ENCODE peak calls at places on chromosome 22, in eight cellular contexts. R, A, K, I, N, D, M and L are unnamed samples. For H3K36me3, the result is how much of the 10 kb centered on the place peaks cover.

GRCh38 chr22:18076060-18076497 is 1.7 kb upstream of the PEX26 start:
- DNase-seq in R (peak), A (no peak), K (no peak), I (peak), N (peak), D (peak), M (peak), L (no peak)

GRCh38 chr22:17380711-17381087 is 11.4 kb downstream of the CECR2 start:
- DNase-seq in R (no peak), A (no peak), K (no peak), I (no peak), N (no peak), D (peak), M (no peak), L (no peak)

GRCh38 chr22:26374645-26375044 is 54.4 kb upstream of the ASPHD2 start:
- DNase-seq in R (no peak), A (no peak), K (no peak), I (no peak), N (no peak), D (no peak), M (no peak), L (no peak)

GRCh38 chr22:20808844-20809243 is 34.9 kb downstream of the SERPIND1 start:
- DNase-seq in R (no peak), A (no peak), K (no peak), I (no peak), N (no peak), D (no peak), M (no peak), L (no peak)

GRCh38 chr22:20131593-20131855 is at the start of gene ZDHHC8:
- DNase-seq in R (peak), A (peak), K (no peak), I (no peak), N (no peak), D (no peak), M (no peak), L (peak)

GRCh38 chr22:30906946-30907345 is 61.6 kb downstream of the MORC2 start:
- DNase-seq in R (no peak), A (no peak), K (no peak), I (no peak), N (peak), D (no peak), M (no peak), L (no peak)

GRCh38 chr22:26783886-26784285 is 126.5 kb downstream of the MIAT start:
- DNase-seq in R (no peak), A (no peak), K (no peak), I (no peak), N (no peak), D (no peak), M (no peak), L (no peak)

GRCh38 chr22:31615940-31616314 is 46.1 kb downstream of the PISD start:
- DNase-seq in R (no peak), A (no peak), K (no peak), I (no peak), N (no peak), D (no peak), M (no peak), L (no peak)

DNA sequence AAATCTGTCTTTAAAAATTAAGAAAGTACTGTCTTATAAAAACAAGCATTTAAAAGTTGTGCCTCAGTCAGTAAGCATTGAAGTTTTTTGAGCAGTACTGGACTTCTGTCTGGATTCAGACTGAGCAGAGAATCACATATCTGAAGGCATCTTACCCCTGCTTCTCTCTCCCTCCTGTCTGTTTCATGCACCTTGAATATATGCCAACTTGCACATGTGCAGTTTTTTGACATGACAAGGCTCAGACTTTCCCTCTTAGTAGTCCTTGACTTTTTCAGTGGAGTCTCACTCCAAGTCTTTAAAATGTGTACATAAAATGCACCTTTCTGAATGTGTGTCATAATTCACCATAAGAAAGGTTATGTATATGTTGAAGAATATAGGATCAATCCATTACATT is 19.8 kb downstream of the SPECC1L start:
- DNase-seq in R (no peak), A (no peak), K (no peak), I (no peak), N (no peak), D (no peak), M (no peak), L (no peak)
- H3K4me3 ChIP-seq in R (no peak), A (no peak), K (no peak), I (no peak), N (no peak), D (no peak), M (no peak), L (no peak)

GRCh38 chr22:38728899-38729796 is 23.4 kb downstream of the GTPBP1 start:
- DNase-seq in R (no peak), A (no peak), K (no peak), I (no peak), N (peak), D (no peak), M (no peak), L (no peak)
- H3K36me3 ChIP-seq in R (half or more), A (half or more), K (half or more), I (half or more), N (half or more), D (under half), M (half or more), L (half or more)

GRCh38 chr22:50674127-50674493 is 1.5 kb downstream of the SHANK3 start:
- DNase-seq in R (no peak), A (no peak), K (no peak), I (no peak), N (no peak), D (peak), M (no peak), L (no peak)

GRCh38 chr22:50672041-50672440 is 582 bp upstream of the SHANK3 start:
- DNase-seq in R (no peak), A (no peak), K (no peak), I (no peak), N (no peak), D (no peak), M (no peak), L (no peak)

GRCh38 chr22:50671641-50672040 is 982 bp upstream of the SHANK3 start:
- DNase-seq in R (no peak), A (no peak), K (no peak), I (no peak), N (no peak), D (no peak), M (no peak), L (no peak)

GRCh38 chr22:50673231-50674126 is 856 bp downstream of the SHANK3 start:
- DNase-seq in R (no peak), A (no peak), K (no peak), I (no peak), N (no peak), D (peak), M (no peak), L (no peak)

GRCh38 chr22:50672471-50673230 is at the start of gene SHANK3:
- DNase-seq in R (no peak), A (no peak), K (no peak), I (no peak), N (no peak), D (no peak), M (peak), L (no peak)
- H3K4me3 ChIP-seq in R (peak), A (peak), K (peak), I (peak), N (peak), D (peak), M (peak), L (peak)

GRCh38 chr22:37223965-37224551 is 11.8 kb upstream of the SSTR3 start:
- DNase-seq in R (no peak), A (no peak), K (no peak), I (no peak), N (no peak), D (no peak), M (no peak), L (no peak)

GRCh38 chr22:37220543-37220968 is 8.3 kb upstream of the SSTR3 start:
- DNase-seq in R (no peak), A (no peak), K (no peak), I (no peak), N (no peak), D (no peak), M (no peak), L (no peak)

GRCh38 chr22:37219534-37219933 is 7.3 kb upstream of the SSTR3 start:
- DNase-seq in R (no peak), A (no peak), K (no peak), I (no peak), N (no peak), D (no peak), M (no peak), L (no peak)

GRCh38 chr22:37222440-37222971 is 10.2 kb upstream of the SSTR3 start:
- DNase-seq in R (no peak), A (peak), K (no peak), I (no peak), N (no peak), D (no peak), M (no peak), L (no peak)

DNA sequence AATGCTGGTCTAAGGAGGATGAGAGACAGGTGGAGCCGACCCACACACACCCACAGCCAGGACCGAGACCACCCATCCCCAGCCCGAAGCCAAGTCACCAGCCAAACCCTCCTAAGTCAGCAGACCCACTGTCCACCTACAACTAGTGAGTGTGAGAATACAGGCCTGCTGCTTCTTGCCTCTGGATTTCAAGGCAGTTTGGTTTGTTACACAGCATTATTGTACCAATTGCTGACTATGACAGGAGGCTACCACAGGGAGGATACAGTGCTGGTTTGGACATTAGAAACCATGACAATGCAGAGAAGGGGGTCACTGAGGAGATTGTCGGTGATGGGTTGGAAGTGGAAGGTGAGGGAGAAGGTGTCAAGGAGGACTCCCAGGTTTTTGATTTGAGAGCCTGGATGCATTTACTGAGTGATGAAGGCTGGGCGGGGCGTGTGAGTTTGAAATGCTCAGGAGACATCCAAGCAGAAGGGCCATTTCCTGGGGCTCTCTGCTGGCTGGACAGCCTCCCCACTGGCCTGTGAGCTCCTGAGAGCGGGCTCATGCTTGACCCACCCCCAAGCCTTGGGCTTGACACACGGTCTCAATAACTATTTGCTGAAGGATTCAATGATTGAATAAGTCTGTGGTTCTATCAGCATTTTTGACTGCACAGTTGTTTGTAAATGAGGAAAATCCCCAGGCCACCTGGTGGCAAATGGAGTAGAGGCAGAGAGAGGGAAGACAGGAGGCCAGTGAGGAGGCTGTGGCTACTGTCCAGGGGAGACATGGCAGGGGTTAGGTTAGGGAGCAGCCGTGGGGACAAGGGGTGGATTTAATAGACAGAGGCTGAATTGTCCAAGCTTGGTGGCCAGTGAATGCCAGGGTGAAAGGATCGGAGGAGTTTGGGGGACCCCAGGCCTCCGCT is 9.4 kb upstream of the SSTR3 start:
- DNase-seq in R (no peak), A (no peak), K (no peak), I (no peak), N (no peak), D (no peak), M (no peak), L (no peak)
- H3K36me3 ChIP-seq in R (under half), A (under half), K (under half), I (under half), N (under half), D (under half), M (under half), L (under half)

GRCh38 chr22:35637254-35637653 is 11.0 kb upstream of the APOL6 start:
- DNase-seq in R (no peak), A (no peak), K (no peak), I (no peak), N (peak), D (peak), M (no peak), L (no peak)
- H3K4me3 ChIP-seq in R (no peak), A (no peak), K (no peak), I (no peak), N (no peak), D (no peak), M (no peak), L (no peak)

GRCh38 chr22:32804823-32805585 is 3.5 kb downstream of the TIMP3 start:
- DNase-seq in R (no peak), A (no peak), K (no peak), I (no peak), N (peak), D (peak), M (no peak), L (no peak)

GRCh38 chr22:32803020-32803758 is 1.7 kb downstream of the TIMP3 start:
- DNase-seq in R (no peak), A (no peak), K (no peak), I (no peak), N (peak), D (peak), M (no peak), L (no peak)

GRCh38 chr22:32804036-32804435 is 2.5 kb downstream of the TIMP3 start:
- DNase-seq in R (no peak), A (no peak), K (no peak), I (no peak), N (peak), D (no peak), M (no peak), L (no peak)

GRCh38 chr22:32806296-32806695 is 4.8 kb downstream of the TIMP3 start:
- DNase-seq in R (no peak), A (no peak), K (no peak), I (no peak), N (peak), D (no peak), M (no peak), L (no peak)

DNA sequence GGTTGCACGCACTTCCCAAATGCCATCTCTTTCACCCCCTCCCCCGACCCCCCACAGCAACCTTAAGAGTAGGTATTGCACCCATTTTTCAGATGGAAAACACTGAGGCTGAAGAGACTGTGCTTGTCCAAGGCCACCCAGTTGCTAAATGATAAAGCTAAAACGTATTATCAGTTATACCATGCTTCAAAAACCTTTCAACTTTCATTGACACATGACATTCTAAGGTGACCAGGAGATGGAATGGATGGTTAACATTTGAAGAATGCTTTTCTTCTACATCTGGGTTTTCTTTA is 4.0 kb downstream of the TIMP3 start:
- DNase-seq in R (no peak), A (no peak), K (no peak), I (no peak), N (no peak), D (no peak), M (no peak), L (no peak)
- H3K36me3 ChIP-seq in R (half or more), A (under half), K (under half), I (under half), N (under half), D (under half), M (under half), L (under half)

DNA sequence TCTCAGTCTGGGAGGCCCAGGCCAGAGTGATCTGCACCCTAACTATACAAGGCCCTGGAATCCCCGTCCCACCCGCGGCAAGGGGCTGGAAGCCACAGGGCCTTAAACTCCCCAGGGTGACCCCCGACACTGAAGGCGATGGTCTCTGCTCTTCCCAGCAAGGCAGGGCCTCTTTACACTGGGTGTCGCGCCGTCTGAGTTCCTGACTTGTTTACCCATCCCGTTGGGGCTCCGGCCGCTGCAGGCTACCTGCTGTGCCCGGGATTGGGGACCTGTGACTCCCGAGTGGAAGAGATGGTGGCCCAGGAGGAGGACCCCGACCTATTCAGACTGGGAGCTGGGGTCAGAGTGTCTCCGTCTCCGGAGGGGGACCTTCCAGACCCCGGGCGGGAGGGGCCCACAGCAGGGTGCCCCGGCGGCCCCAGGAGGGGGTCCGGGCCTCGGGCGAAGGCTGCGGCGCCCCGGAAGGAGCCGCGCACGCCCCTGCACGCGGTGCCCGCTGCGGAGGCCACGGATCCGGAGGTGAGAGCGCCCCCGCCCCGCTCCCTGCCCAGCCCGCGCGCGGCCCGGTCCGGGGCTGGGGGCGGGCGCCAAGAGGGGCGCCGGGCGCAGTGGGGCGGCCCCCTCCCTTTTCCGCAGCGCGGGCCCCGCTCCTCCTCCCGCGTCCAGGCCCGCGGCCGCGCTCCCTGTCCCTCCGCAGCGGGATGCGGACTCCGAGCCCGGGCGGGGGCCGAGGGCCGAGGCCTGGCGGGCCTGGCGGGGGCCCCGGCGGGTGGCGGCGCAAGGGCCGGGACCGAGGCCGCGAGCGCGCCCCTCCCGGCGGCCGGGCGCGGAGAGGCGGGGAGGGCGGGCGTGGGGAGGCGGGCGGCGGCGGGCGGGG is 534 bp upstream of the MPPED1 start:
- DNase-seq in R (no peak), A (no peak), K (no peak), I (no peak), N (no peak), D (peak), M (no peak), L (no peak)
- H3K4me3 ChIP-seq in R (no peak), A (no peak), K (no peak), I (peak), N (no peak), D (peak), M (no peak), L (no peak)

GRCh38 chr22:24046024-24046423 is 34.9 kb downstream of the CABIN1 start:
- DNase-seq in R (no peak), A (no peak), K (no peak), I (no peak), N (no peak), D (no peak), M (no peak), L (no peak)
- H3K36me3 ChIP-seq in R (half or more), A (under half), K (half or more), I (half or more), N (half or more), D (under half), M (half or more), L (half or more)

GRCh38 chr22:41479671-41480396 is 10.9 kb downstream of the ACO2 start:
- DNase-seq in R (no peak), A (no peak), K (no peak), I (no peak), N (peak), D (peak), M (no peak), L (no peak)
- H3K4me3 ChIP-seq in R (no peak), A (no peak), K (no peak), I (no peak), N (no peak), D (peak), M (no peak), L (no peak)